ENCODE peak calls at places on chromosome 17, in eight cellular contexts. A is H7, M is NB4, J is breast epithelium, P is foreskin melanocyte, K is nucleus accumbens, Y is substantia nigra, E is skeletal muscle cell. T is an unnamed sample.

GRCh38 chr17:40966848-40967247 is at the start of gene KRT39:
- DNase-seq in P (no peak), E (no peak), J (no peak), M (no peak), A (no peak), Y (no peak), K (no peak), T (no peak)

GRCh38 chr17:38554430-38555350 is 51.1 kb downstream of the SRCIN1 start:
- DNase-seq in P (no peak), K (no peak), M (no peak), J (peak), Y (no peak), E (no peak), A (no peak), T (no peak)

GRCh38 chr17:57485916-57486315 is 229.6 kb downstream of the MSI2 start:
- DNase-seq in P (no peak), Y (no peak), M (no peak), K (no peak), E (no peak), J (no peak), A (no peak), T (no peak)

GRCh38 chr17:67837965-67838364 is 12.7 kb downstream of the BPTF start:
- DNase-seq in M (no peak), A (no peak), E (no peak), Y (no peak), P (no peak), J (no peak), K (no peak), T (no peak)

GRCh38 chr17:4175921-4176802 is 33.2 kb downstream of the CYB5D2 start:
- DNase-seq in J (no peak), P (peak), A (no peak), E (no peak), Y (no peak), K (no peak), M (no peak), T (no peak)

GRCh38 chr17:57877803-57878202 is 28.0 kb upstream of the MRPS23 start:
- DNase-seq in J (no peak), M (no peak), Y (no peak), K (no peak), P (no peak), A (no peak), E (no peak), T (no peak)

GRCh38 chr17:66682293-66682692 is 152.6 kb upstream of the CACNG5 start:
- DNase-seq in Y (no peak), A (no peak), P (no peak), K (peak), M (no peak), J (no peak), E (no peak), T (no peak)

GRCh38 chr17:65565559-65565958 is 4.1 kb upstream of the AXIN2 start:
- DNase-seq in Y (no peak), K (no peak), J (no peak), A (no peak), E (no peak), M (no peak), P (no peak), T (no peak)

GRCh38 chr17:1446201-1446600 is 9.8 kb downstream of the CRK start:
- DNase-seq in J (peak), A (no peak), M (no peak), Y (no peak), P (no peak), K (no peak), E (no peak), T (no peak)

GRCh38 chr17:79033741-79034501 is 10.0 kb downstream of the C1QTNF1 start:
- DNase-seq in K (peak), M (no peak), A (no peak), E (no peak), P (peak), Y (peak), J (peak), T (no peak)

GRCh38 chr17:38415250-38416194 is 12.7 kb upstream of the ARHGAP23 start:
- DNase-seq in Y (no peak), J (no peak), M (peak), P (no peak), E (no peak), A (peak), K (no peak), T (no peak)

GRCh38 chr17:3750296-3750695 is 26.6 kb downstream of the HASPIN start:
- DNase-seq in K (no peak), P (no peak), Y (no peak), M (no peak), A (no peak), E (no peak), J (no peak), T (no peak)

GRCh38 chr17:608911-609882 is 105.4 kb downstream of the VPS53 start:
- DNase-seq in P (no peak), K (no peak), M (no peak), J (no peak), E (no peak), Y (no peak), A (no peak), T (no peak)

GRCh38 chr17:8162997-8163977 is 539 bp upstream of the VAMP2 start:
- DNase-seq in Y (peak), E (no peak), A (peak), M (no peak), J (no peak), K (no peak), P (no peak), T (peak)

GRCh38 chr17:74454197-74455024 is 12.0 kb upstream of the CD300A start:
- DNase-seq in K (peak), Y (peak), E (peak), J (no peak), P (peak), A (peak), M (peak), T (no peak)

GRCh38 chr17:4543557-4544026 is 11.6 kb downstream of the MYBBP1A start:
- DNase-seq in A (no peak), J (no peak), E (no peak), P (no peak), M (no peak), K (peak), Y (no peak), T (no peak)

GRCh38 chr17:72120878-72121163 is at the start of gene SOX9:
- DNase-seq in M (no peak), P (peak), J (peak), Y (peak), K (peak), A (peak), E (peak), T (peak)

T was measured in 8988T.